ENCODE peak calls at places on chromosomes 13 and 19, in four cellular contexts. X, R, M and N are unnamed samples.

GRCh38 chr19:57282011-57282636 is 1.8 kb downstream of the ZNF460 start:
- DNase-seq in M (peak), X (peak), R (no peak), N (no peak)

GRCh38 chr13:27523345-27524073 is 73.1 kb upstream of the MTIF3 start:
- DNase-seq in R (no peak), M (no peak), X (no peak), N (no peak)

GRCh38 chr13:37595162-37595561 is 3.4 kb downstream of the POSTN start:
- DNase-seq in M (no peak), X (no peak), R (no peak), N (peak)

GRCh38 chr13:48533986-48534600 is 1.2 kb upstream of the RCBTB2 start:
- DNase-seq in X (no peak), R (no peak), M (no peak), N (no peak)

GRCh38 chr19:48613024-48613851 is 1.6 kb downstream of the FAM83E start:
- DNase-seq in R (peak), X (peak), M (no peak), N (no peak)

GRCh38 chr13:41767801-41768200 is 193.1 kb downstream of the VWA8 start:
- DNase-seq in M (peak), X (no peak), R (no peak), N (peak)

GRCh38 chr13:49527123-49527522 is 31.4 kb downstream of the PHF11 start:
- DNase-seq in R (no peak), X (no peak), M (no peak), N (no peak)

GRCh38 chr19:2235396-2236284 is 489 bp downstream of the PLEKHJ1 start:
- DNase-seq in R (no peak), X (no peak), M (no peak), N (no peak)

GRCh38 chr13:26022538-26023292 is 29.1 kb downstream of the SHISA2 start:
- DNase-seq in M (peak), R (peak), X (no peak), N (peak)

GRCh38 chr13:51729853-51730553 is 74.0 kb downstream of the DHRS12 start:
- DNase-seq in X (no peak), M (peak), R (no peak), N (peak)

GRCh38 chr13:29849071-29849541 is 1.3 kb downstream of the UBL3 start:
- DNase-seq in M (peak), R (no peak), X (peak), N (no peak)

GRCh38 chr19:16345457-16345856 is 20.8 kb downstream of the KLF2 start:
- DNase-seq in M (no peak), R (no peak), X (no peak), N (no peak)

GRCh38 chr19:2693492-2693891 is 9.0 kb downstream of the GNG7 start:
- DNase-seq in R (no peak), X (no peak), M (no peak), N (no peak)

GRCh38 chr13:23512762-23513395 is 57.3 kb upstream of the TNFRSF19 start:
- DNase-seq in X (peak), R (no peak), M (peak), N (no peak)

GRCh38 chr19:16288544-16288943 is 36.1 kb upstream of the KLF2 start:
- DNase-seq in R (no peak), M (no peak), X (no peak), N (no peak)

GRCh38 chr13:113629814-113630213 is 28.2 kb downstream of the ATP4B start:
- DNase-seq in X (no peak), R (no peak), M (no peak), N (no peak)

GRCh38 chr19:7488736-7489353 is at the start of gene PEX11G:
- DNase-seq in M (peak), R (peak), X (peak), N (peak)

GRCh38 chr13:25203256-25203794 is 31.2 kb upstream of the AMER2 start:
- DNase-seq in M (no peak), R (no peak), X (no peak), N (no peak)

GRCh38 chr13:110232146-110232545 is 74.8 kb downstream of the COL4A1 start:
- DNase-seq in R (no peak), X (no peak), M (no peak), N (no peak)
- H3K4me3 ChIP-seq in R (no peak), X (no peak), M (no peak), N (no peak)

GRCh38 chr19:33620611-33621010 is 1.1 kb upstream of the CHST8 start:
- DNase-seq in R (no peak), X (no peak), M (no peak), N (no peak)

GRCh38 chr19:33622809-33623511 is 1.2 kb downstream of the CHST8 start:
- DNase-seq in X (no peak), M (no peak), R (no peak), N (no peak)

GRCh38 chr19:33622505-33622808 is 704 bp downstream of the CHST8 start:
- DNase-seq in M (no peak), X (no peak), R (no peak), N (no peak)

GRCh38 chr19:33621811-33622504 is at the start of gene CHST8:
- DNase-seq in M (no peak), R (no peak), X (no peak), N (no peak)

DNA sequence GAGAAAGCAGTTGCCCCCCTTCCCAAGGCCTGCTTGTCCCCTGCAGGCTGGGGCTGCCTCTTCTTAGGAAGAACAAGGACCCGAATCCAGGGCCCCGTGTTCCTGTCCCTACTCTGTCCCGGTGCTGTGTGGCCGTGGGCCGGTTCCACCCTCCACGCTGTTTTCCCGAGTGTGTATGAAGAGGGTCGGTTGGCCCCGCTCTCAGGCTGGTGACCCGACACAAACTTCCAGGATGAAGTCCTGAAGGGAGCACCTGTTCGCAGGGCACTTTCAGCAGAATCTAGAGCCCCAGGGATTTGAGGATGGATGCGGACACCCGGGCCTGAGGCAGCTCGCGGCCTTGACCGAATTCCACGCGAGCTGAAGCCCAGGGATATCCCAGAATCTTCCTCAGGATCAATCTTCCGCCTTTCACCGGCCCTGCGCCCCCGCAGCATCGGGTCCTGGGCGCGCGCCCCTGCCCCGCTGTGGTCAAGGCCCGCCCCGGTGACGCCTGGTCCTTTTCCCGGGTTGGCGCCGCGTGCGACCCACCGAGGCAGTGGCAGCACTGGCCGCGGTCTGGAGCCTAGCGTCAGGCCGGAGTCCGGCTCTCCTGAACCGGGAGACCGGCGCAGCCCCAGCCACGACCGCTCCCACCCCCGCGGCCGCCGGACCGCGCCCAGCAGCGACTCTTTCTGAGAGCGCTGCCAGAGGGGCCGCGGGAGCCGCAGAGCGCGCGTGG is 528 bp upstream of the CHST8 start:
- DNase-seq in M (no peak), X (no peak), R (no peak), N (no peak)
- H3K4me3 ChIP-seq in M (no peak), X (no peak), R (peak), N (no peak)

GRCh38 chr13:89169951-89170350 is 1498.8 kb downstream of the SLITRK5 start:
- DNase-seq in X (no peak), M (no peak), R (no peak), N (no peak)

GRCh38 chr13:89163081-89163480 is 1491.9 kb downstream of the SLITRK5 start:
- DNase-seq in X (no peak), R (no peak), M (no peak), N (no peak)

GRCh38 chr13:89165685-89166084 is 1494.5 kb downstream of the SLITRK5 start:
- DNase-seq in M (no peak), R (no peak), X (no peak), N (no peak)
- H3K4me3 ChIP-seq in M (no peak), R (no peak), X (no peak), N (no peak)

GRCh38 chr19:46299695-46300094 is 2.9 kb downstream of the HIF3A start:
- DNase-seq in M (no peak), X (no peak), R (no peak), N (no peak)
- H3K4me3 ChIP-seq in M (no peak), X (no peak), R (peak), N (no peak)

GRCh38 chr19:40600086-40600917 is 867 bp upstream of the LTBP4 start:
- DNase-seq in M (no peak), X (no peak), R (peak), N (no peak)
- H3K4me3 ChIP-seq in M (no peak), X (no peak), R (no peak), N (no peak)